ENCODE peak calls at places on chromosome 3, in four cellular contexts. R is HepG2, W is endothelial cell of umbilical vein, L is HCT116. V is an unnamed sample.

GRCh38 chr3:188929138-188929537 is 242.6 kb upstream of the TPRG1 start:
- DNase-seq in R (peak; percentile 35), W (no peak), L (no peak), V (peak; percentile 44)

GRCh38 chr3:179046497-179047353 is 24.9 kb downstream of the ZMAT3 start:
- DNase-seq in R (no peak), W (no peak), L (no peak), V (no peak)

GRCh38 chr3:196179380-196180308 is 31.6 kb downstream of the ZDHHC19 start:
- DNase-seq in R (no peak), W (peak; percentile 25), L (no peak), V (peak; percentile 73)

GRCh38 chr3:38630591-38630990 is 18.9 kb downstream of the SCN5A start:
- DNase-seq in R (no peak), W (no peak), L (no peak), V (no peak)

GRCh38 chr3:172787746-172788145 is 37.2 kb downstream of the ECT2 start:
- DNase-seq in R (no peak), W (peak; percentile 38), L (no peak), V (no peak)

GRCh38 chr3:101066776-101067175 is 73.6 kb upstream of the ABI3BP start:
- DNase-seq in R (no peak), W (peak; percentile 54), L (no peak), V (no peak)

GRCh38 chr3:192901435-192901834 is 16.2 kb downstream of the MB21D2 start:
- DNase-seq in R (no peak), W (peak; percentile 65), L (no peak), V (no peak)

GRCh38 chr3:185215873-185216586 is 37.8 kb downstream of the EHHADH start:
- DNase-seq in R (peak; percentile 14), W (peak; percentile 55), L (no peak), V (peak; percentile 35)

GRCh38 chr3:177824190-177824786 is 627.0 kb upstream of the TBL1XR1 start:
- DNase-seq in R (peak; percentile 93), W (peak; percentile 94), L (no peak), V (no peak)

GRCh38 chr3:171640520-171641412 is 169.5 kb downstream of the PLD1 start:
- DNase-seq in R (peak; percentile 25), W (peak; percentile 26), L (no peak), V (peak; percentile 49)

GRCh38 chr3:72306800-72307341 is 521.9 kb upstream of the PROK2 start:
- DNase-seq in R (no peak), W (peak; percentile 26), L (no peak), V (peak; percentile 41)

GRCh38 chr3:127493924-127494646 is 96.4 kb downstream of the TPRA1 start:
- DNase-seq in R (no peak), W (no peak), L (no peak), V (peak; percentile 43)

GRCh38 chr3:116743062-116743461 is 33.5 kb downstream of the TUSC7 start:
- DNase-seq in R (no peak), W (no peak), L (no peak), V (no peak)

GRCh38 chr3:111621535-111621934 is 26.4 kb upstream of the ZBED2 start:
- DNase-seq in R (peak; percentile 31), W (peak; percentile 8), L (peak; percentile 45), V (peak; percentile 88)

GRCh38 chr3:42651248-42652091 is 2.0 kb upstream of the ZBTB47 start:
- DNase-seq in R (no peak), W (no peak), L (no peak), V (no peak)

GRCh38 chr3:61683409-61684261 is 122.3 kb downstream of the PTPRG start:
- DNase-seq in R (no peak), W (no peak), L (no peak), V (no peak)

GRCh38 chr3:188796122-188796631 is 375.6 kb upstream of the TPRG1 start:
- DNase-seq in R (no peak), W (peak; percentile 52), L (no peak), V (no peak)

GRCh38 chr3:11282250-11283125 is 10.3 kb downstream of the ATG7 start:
- DNase-seq in R (no peak), W (no peak), L (no peak), V (no peak)

GRCh38 chr3:10962481-10963036 is 30.0 kb upstream of the SLC6A1 start:
- DNase-seq in R (no peak), W (no peak), L (no peak), V (no peak)

GRCh38 chr3:174342206-174342605 is 516.9 kb upstream of the NAALADL2 start:
- DNase-seq in R (no peak), W (no peak), L (no peak), V (no peak)

GRCh38 chr3:71658131-71658530 is 67.1 kb downstream of the EIF4E3 start:
- DNase-seq in R (no peak), W (peak; percentile 99), L (peak; percentile 7), V (no peak)

GRCh38 chr3:191889781-191890180 is 428.8 kb downstream of the PYDC2 start:
- DNase-seq in R (no peak), W (no peak), L (no peak), V (no peak)

GRCh38 chr3:122415762-122416654 is at the start of gene WDR5B:
- DNase-seq in R (peak; percentile 96), W (peak; percentile 99), L (peak; percentile 94), V (peak; percentile 99)

GRCh38 chr3:13012228-13012691 is 61.0 kb downstream of the IQSEC1 start:
- DNase-seq in R (no peak), W (no peak), L (no peak), V (no peak)

GRCh38 chr3:36944012-36944640 is 728 bp downstream of the TRANK1 start:
- DNase-seq in R (no peak), W (peak; percentile 61), L (no peak), V (peak; percentile 78)

GRCh38 chr3:23203651-23204111 is 554 bp downstream of the UBE2E2 start:
- DNase-seq in R (no peak), W (peak; percentile 46), L (no peak), V (peak; percentile 44)

GRCh38 chr3:36476274-36476942 is 96.1 kb downstream of the STAC start:
- DNase-seq in R (no peak), W (no peak), L (no peak), V (no peak)

GRCh38 chr3:116034071-116034470 is 410.8 kb downstream of the GAP43 start:
- DNase-seq in R (no peak), W (no peak), L (no peak), V (no peak)

GRCh38 chr3:37907906-37908305 is 46.2 kb downstream of the CTDSPL start:
- DNase-seq in R (peak; percentile 95), W (no peak), L (no peak), V (no peak)

GRCh38 chr3:115638991-115639390 is 15.7 kb downstream of the GAP43 start:
- DNase-seq in R (no peak), W (no peak), L (no peak), V (no peak)

GRCh38 chr3:38136272-38136806 is 588 bp downstream of the ACAA1 start:
- DNase-seq in R (no peak), W (no peak), L (no peak), V (peak; percentile 59)

GRCh38 chr3:80550154-80550553 is 782.4 kb upstream of the ROBO1 start:
- DNase-seq in R (no peak), W (no peak), L (no peak), V (no peak)

GRCh38 chr3:13884851-13885703 is 5.2 kb upstream of the WNT7A start:
- DNase-seq in R (peak; percentile 36), W (no peak), L (peak; percentile 56), V (peak; percentile 81)

GRCh38 chr3:76997733-76998132 is 42.2 kb upstream of the ROBO2 start:
- DNase-seq in R (no peak), W (no peak), L (no peak), V (no peak)

GRCh38 chr3:104291437-104291851 is 1075.3 kb upstream of the ALCAM start:
- DNase-seq in R (no peak), W (peak; percentile 18), L (no peak), V (no peak)

GRCh38 chr3:57985977-57986246 is 22.3 kb upstream of the FLNB start:
- DNase-seq in R (no peak), W (no peak), L (no peak), V (no peak)

GRCh38 chr3:150252462-150252861 is 155.6 kb upstream of the TSC22D2 start:
- DNase-seq in R (peak; percentile 22), W (peak; percentile 93), L (no peak), V (no peak)

GRCh38 chr3:102092617-102093466 is 243.5 kb downstream of the NFKBIZ start:
- DNase-seq in R (no peak), W (peak; percentile 83), L (no peak), V (no peak)

GRCh38 chr3:133442518-133442917 is 42.7 kb downstream of the BFSP2 start:
- DNase-seq in R (no peak), W (no peak), L (no peak), V (no peak)
- TF ChIP-seq POLR2AphosphoS5 in R (no peak), W (no peak), L (no peak), V (no peak)

DNA sequence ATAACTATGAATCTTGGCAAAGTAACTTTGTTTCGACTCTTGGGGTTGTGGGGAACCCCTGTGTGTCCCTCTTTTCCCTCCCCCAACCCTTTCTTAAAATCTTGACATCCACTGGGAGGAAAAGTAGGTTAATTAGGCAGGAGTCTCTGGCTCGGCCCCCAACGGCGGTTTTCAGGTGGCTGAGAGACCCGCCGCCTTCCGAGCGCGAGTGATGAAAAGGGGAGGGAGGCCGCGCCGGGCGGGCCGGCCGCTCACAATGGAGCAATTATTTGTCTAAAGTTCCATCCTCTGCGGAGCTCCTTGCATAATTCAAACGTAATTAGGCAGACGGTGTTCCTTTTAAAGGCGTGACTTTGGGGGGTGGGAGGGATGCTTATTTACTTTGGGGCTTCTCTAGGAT is 51.7 kb downstream of the ZIC4 start:
- DNase-seq in R (no peak), W (no peak), L (no peak), V (peak; percentile 65)
- TF ChIP-seq EZH2 in R (no peak), W (peak; percentile 80), L (no peak), V (no peak)

GRCh38 chr3:29514170-29514569 is 233.3 kb downstream of the RBMS3 start:
- DNase-seq in R (no peak), W (no peak), L (no peak), V (no peak)
- TF ChIP-seq POLR2AphosphoS5 in R (no peak), W (no peak), L (no peak), V (no peak)

DNA sequence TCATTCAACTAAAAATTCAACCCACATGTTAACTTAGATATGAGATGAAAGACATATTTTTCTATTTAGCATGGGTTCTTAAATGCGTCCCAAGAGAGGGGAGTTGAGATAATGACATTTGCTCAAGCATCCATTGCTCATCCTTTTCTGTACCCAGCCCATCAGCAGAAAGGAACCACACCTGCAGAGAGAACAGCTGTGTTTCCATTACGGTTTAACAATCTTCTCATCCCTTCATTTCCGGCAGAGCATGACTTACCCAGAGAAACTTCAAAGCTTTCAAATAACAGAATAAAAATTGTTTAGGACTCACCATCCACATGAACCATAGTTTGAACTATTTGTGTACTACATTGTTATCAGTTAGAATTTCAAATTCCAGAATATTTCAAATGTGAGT is 113.1 kb downstream of the TGFBR2 start:
- DNase-seq in R (no peak), W (no peak), L (no peak), V (no peak)
- TF ChIP-seq EZH2 in R (no peak), W (no peak), L (no peak), V (no peak)

V was measured in GM23338.